ENCODE peak calls at places on chromosome 19, in six cellular contexts. K is memory B cell, T is HCT116, C is AML-193, Y is testis, X is fibroblast of the conjunctiva. A is an unnamed sample.

GRCh38 chr19:39843919-39844793 is 2.0 kb downstream of the FBL start:
- DNase-seq in K (no peak), Y (no peak), C (peak), X (peak), T (no peak), A (peak)

GRCh38 chr19:2306971-2307370 is 983 bp downstream of the LINGO3 start:
- DNase-seq in T (no peak), K (no peak), X (no peak), Y (no peak), C (no peak), A (no peak)

GRCh38 chr19:47573076-47574026 is at the start of gene ZNF541:
- DNase-seq in C (no peak), K (no peak), Y (peak), X (no peak), T (no peak), A (no peak)

GRCh38 chr19:947707-948533 is 22.1 kb downstream of the ARID3A start:
- DNase-seq in C (no peak), T (no peak), X (no peak), Y (peak), K (peak), A (no peak)

GRCh38 chr19:30170495-30171137 is 201.6 kb upstream of the ZNF536 start:
- DNase-seq in C (no peak), X (no peak), K (no peak), T (no peak), Y (no peak), A (no peak)

GRCh38 chr19:4575267-4575793 is 15.8 kb upstream of the SEMA6B start:
- DNase-seq in T (no peak), Y (peak), C (no peak), X (peak), K (no peak), A (peak)

GRCh38 chr19:46373573-46374359 is 26.9 kb downstream of the PPP5C start:
- DNase-seq in K (no peak), T (no peak), X (no peak), Y (no peak), C (no peak), A (no peak)

GRCh38 chr19:33622809-33623511 is 1.2 kb downstream of the CHST8 start:
- DNase-seq in X (no peak), C (no peak), Y (no peak), T (no peak), K (no peak), A (no peak)

GRCh38 chr19:30780032-30780431 is 407.8 kb downstream of the ZNF536 start:
- DNase-seq in K (no peak), Y (no peak), C (no peak), T (no peak), X (peak), A (no peak)

GRCh38 chr19:49881672-49882394 is 4.3 kb downstream of the TBC1D17 start:
- DNase-seq in X (no peak), K (no peak), T (no peak), C (no peak), Y (peak), A (no peak)